ENCODE peak calls at places on chromosomes 11 and 22, in ten cellular contexts. R is body of pancreas, P is esophagus squamous epithelium, E is Peyer's patch, H is endothelial cell of umbilical vein, F is upper lobe of left lung, Q is heart left ventricle, Y is A549, I is transverse colon, U is K562. O is an unnamed sample.

GRCh38 chr11:117096973-117097566 is 1.2 kb downstream of the SIK3 start:
- DNase-seq in I (no peak), H (no peak), U (no peak), P (no peak), R (no peak), E (no peak), F (no peak), Q (no peak), Y (no peak), O (no peak)

GRCh38 chr22:21693333-21693998 is 27.7 kb downstream of the PPIL2 start:
- DNase-seq in P (no peak), R (no peak), I (no peak), U (no peak), E (no peak), F (peak; percentile 62), Q (no peak), H (no peak), Y (no peak), O (no peak)

GRCh38 chr11:12199231-12199948 is 89.0 kb downstream of the MICAL2 start:
- DNase-seq in Y (no peak), I (peak; percentile 38), F (no peak), H (peak; percentile 70), E (no peak), P (no peak), R (peak; percentile 10), U (peak; percentile 72), Q (no peak), O (no peak)

GRCh38 chr22:28903080-28903479 is 19.7 kb downstream of the ZNRF3 start:
- DNase-seq in I (no peak), U (no peak), H (no peak), P (no peak), R (no peak), F (no peak), Q (peak; percentile 53), E (peak; percentile 57), Y (no peak), O (peak; percentile 69)

GRCh38 chr11:95142431-95142830 is 52.8 kb downstream of the ENDOD1 start:
- DNase-seq in U (no peak), P (no peak), Q (no peak), E (no peak), F (no peak), I (no peak), Y (no peak), H (no peak), R (no peak), O (no peak)

GRCh38 chr11:46335858-46336600 is 11.2 kb upstream of the DGKZ start:
- DNase-seq in F (no peak), H (no peak), U (no peak), E (no peak), Y (no peak), P (no peak), R (no peak), I (no peak), Q (no peak), O (no peak)

GRCh38 chr11:133531450-133531849 is 851 bp downstream of the OPCML start:
- DNase-seq in U (no peak), F (no peak), E (no peak), Q (no peak), Y (no peak), R (no peak), H (no peak), I (no peak), P (no peak), O (no peak)

GRCh38 chr11:122668562-122669090 is 13.1 kb downstream of the UBASH3B start:
- DNase-seq in E (no peak), U (no peak), H (peak; percentile 20), Q (no peak), R (no peak), P (no peak), F (no peak), I (no peak), Y (peak; percentile 35), O (no peak)

GRCh38 chr11:74749127-74749964 is 697 bp downstream of the RNF169 start:
- DNase-seq in U (peak; percentile 66), F (peak; percentile 93), H (peak; percentile 73), R (peak; percentile 52), I (peak; percentile 54), Q (peak; percentile 66), Y (peak; percentile 77), E (peak; percentile 76), P (no peak), O (peak; percentile 54)
- H3K27ac ChIP-seq in U (peak overlapping the region; percentile 92), F (peak overlapping the region; percentile 96), H (peak overlapping the region; percentile 88), R (peak overlapping the region; percentile 96), I (peak overlapping the region; percentile 98), Q (peak overlapping the region; percentile 93), Y (peak overlapping the region; percentile 97), E (peak overlapping the region; percentile 88), P (peak overlapping the region; percentile 99), O (peak overlapping the region; percentile 94)

DNA sequence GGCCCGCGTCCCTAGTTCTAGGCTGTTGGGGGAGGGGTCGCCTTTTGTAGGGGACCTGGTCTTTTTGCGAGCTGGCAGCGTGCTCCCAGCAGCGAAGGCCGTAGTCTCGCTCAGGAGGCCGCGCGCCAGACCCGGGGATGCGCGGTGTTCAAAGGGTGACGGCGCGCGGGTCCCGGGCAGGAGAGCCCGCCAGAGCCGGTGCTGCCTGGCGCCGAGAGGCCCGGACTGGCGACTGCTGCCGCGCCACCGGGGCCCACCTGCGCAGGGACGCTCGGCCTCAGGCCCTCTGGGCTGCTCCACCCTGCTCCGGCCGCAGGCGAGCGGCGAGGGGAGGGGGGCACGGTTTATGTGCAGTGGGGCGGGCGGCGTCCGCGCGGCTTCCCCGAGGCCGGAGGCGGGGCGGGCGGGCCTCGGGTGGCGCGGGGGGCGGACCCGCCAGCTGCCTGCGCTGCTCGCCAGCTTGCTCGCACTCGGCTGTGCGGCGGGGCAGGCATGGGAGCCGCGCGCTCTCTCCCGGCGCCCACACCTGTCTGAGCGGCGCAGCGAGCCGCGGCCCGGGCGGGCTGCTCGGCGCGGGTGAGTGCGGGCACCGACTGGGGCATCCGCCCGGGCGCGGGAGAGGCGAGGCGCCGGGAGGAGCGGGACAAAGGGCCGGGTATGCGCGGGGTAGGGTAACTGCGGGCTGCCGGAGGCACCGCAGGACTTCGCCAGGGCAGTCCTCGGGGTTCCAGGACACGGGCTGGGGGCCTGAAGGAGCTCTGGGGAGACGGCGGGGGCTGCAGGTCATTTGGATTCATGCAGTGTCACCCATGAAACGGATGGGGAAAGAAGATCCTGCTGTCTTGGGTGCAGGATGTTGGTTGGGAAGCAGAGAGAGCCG is at the start of gene PRSS23:
- DNase-seq in R (peak; percentile 72), E (peak; percentile 81), P (no peak), U (peak; percentile 11), I (peak; percentile 77), Q (peak; percentile 70), F (peak; percentile 94), H (peak; percentile 77), Y (peak; percentile 70), O (peak; percentile 76)
- TF ChIP-seq POLR2A in R (no peak), E (no peak), P (peak; percentile 75), U (no peak), I (peak; percentile 33), Q (peak; percentile 53), F (peak; percentile 63), H (peak; percentile 95), Y (peak; percentile 82), O (no peak)

GRCh38 chr11:68271023-68271780 is 571 bp downstream of the C11orf24 start:
- DNase-seq in E (peak; percentile 62), Q (peak; percentile 73), Y (peak; percentile 94), I (peak; percentile 68), F (no peak), H (peak; percentile 77), P (no peak), R (peak; percentile 62), U (peak; percentile 87), O (peak; percentile 74)

GRCh38 chr11:68271781-68272608 is at the start of gene C11orf24:
- DNase-seq in I (peak; percentile 96), U (peak; percentile 95), Q (peak; percentile 96), Y (peak; percentile 95), E (peak; percentile 96), H (peak; percentile 90), P (peak; percentile 80), F (peak; percentile 98), R (peak; percentile 95), O (peak; percentile 97)

GRCh38 chr11:68270334-68271022 is 1.3 kb downstream of the C11orf24 start:
- DNase-seq in R (no peak), Q (no peak), P (no peak), E (no peak), Y (no peak), I (peak; percentile 61), H (no peak), U (no peak), F (no peak), O (no peak)

GRCh38 chr11:68275721-68276488 is 4.1 kb upstream of the C11orf24 start:
- DNase-seq in I (no peak), U (no peak), H (no peak), Y (no peak), Q (no peak), F (no peak), P (no peak), R (no peak), E (no peak), O (no peak)

DNA sequence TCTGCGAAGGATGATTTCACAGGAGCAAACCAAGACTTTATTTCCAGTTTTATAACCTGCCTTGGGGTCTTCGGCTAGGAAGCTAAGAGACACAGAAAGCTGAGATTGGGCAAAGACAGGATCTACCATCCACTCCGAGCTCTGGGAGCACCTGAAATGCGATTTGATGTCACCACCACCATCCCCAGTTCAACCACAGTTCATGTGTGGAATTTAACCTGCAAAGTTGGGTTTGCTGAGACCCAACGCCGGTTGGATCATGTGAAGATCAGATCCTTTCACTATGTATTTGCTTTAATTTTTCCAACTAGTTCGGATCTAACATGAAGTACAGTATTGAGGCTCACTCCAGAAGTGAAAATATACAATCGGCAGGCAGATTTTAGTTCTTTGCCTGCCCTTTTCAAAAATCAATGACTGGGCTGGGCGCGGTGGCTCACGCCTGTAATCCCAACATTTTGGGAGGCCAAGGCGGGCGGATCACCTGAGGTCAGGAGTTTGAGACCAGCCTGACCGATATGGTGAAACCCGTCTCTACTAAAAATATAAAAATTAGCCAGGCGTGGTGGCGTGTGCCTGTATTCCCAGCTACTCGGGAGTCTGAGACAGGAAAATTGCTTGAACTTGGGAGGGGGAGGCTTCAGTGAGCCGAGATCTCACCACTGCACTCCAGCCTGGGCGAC is 1.4 kb upstream of the C11orf24 start:
- DNase-seq in F (no peak), I (no peak), Y (no peak), P (no peak), U (no peak), R (no peak), E (no peak), H (no peak), Q (no peak), O (no peak)
- H3K27ac ChIP-seq in F (peak overlapping the region; percentile 96), I (peak overlapping the region; percentile 98), Y (peak overlapping the region; percentile 97), P (peak overlapping the region; percentile 97), U (peak overlapping the region; percentile 20), R (no peak overlapping the region), E (peak overlapping the region; percentile 99), H (no peak overlapping the region), Q (peak overlapping the region; percentile 96), O (no peak overlapping the region)

GRCh38 chr11:64319421-64319761 is 1.5 kb downstream of the PRDX5 start:
- DNase-seq in H (no peak), E (peak; percentile 57), P (no peak), U (no peak), Q (no peak), Y (no peak), I (peak; percentile 28), F (no peak), R (peak; percentile 21), O (no peak)

GRCh38 chr11:64318694-64319420 is 936 bp downstream of the PRDX5 start:
- DNase-seq in P (no peak), H (no peak), Y (no peak), Q (no peak), E (no peak), I (peak; percentile 41), U (peak; percentile 59), R (peak; percentile 45), F (no peak), O (no peak)

GRCh38 chr11:64317325-64317960 is at the start of gene TRMT112:
- DNase-seq in P (peak; percentile 91), Q (peak; percentile 98), I (peak; percentile 96), R (peak; percentile 96), H (peak; percentile 94), F (peak; percentile 91), Y (peak; percentile 95), U (peak; percentile 99), E (peak; percentile 94), O (peak; percentile 99)

GRCh38 chr11:64320556-64320955 is 2.6 kb downstream of the PRDX5 start:
- DNase-seq in U (no peak), Y (no peak), H (no peak), Q (no peak), E (peak; percentile 45), P (no peak), R (no peak), F (no peak), I (no peak), O (no peak)

DNA sequence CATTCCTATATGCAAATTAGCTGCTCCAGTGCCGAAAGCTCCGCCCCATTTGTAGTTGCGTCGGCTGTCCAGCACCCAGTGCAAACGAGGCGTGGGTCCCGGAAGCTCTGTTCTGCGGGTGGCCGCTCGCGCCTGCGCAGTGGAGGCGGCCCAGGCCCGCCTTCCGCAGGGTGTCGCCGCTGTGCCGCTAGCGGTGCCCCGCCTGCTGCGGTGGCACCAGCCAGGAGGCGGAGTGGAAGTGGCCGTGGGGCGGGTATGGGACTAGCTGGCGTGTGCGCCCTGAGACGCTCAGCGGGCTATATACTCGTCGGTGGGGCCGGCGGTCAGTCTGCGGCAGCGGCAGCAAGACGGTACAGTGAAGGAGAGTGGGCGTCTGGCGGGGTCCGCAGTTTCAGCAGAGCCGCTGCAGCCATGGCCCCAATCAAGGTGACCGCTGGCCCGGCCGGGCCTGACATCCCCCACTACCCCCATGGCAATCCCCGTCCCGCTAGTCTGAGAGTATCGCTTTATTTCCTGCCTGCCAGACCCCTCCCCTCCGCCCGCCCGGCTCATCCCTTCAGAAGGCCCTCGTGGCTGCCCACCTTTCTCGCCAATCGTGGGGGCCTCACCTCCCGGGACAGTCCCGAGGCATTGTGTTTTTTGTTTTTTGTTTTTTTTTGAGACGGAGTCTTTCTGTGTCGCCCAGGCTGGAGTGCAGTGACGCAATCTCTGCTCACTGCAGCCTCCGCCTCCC is at the start of gene PRDX5:
- DNase-seq in Y (peak; percentile 91), Q (peak; percentile 98), I (peak; percentile 97), U (peak; percentile 97), E (peak; percentile 97), H (peak; percentile 96), F (peak; percentile 98), P (peak; percentile 81), R (peak; percentile 96), O (peak; percentile 97)
- TF ChIP-seq POLR2A in Y (peak; percentile 79), Q (peak; percentile 89), I (peak; percentile 96), U (peak; percentile 70), E (peak; percentile 93), H (peak; percentile 64), F (peak; percentile 94), P (peak; percentile 94), R (peak; percentile 89), O (peak; percentile 69)